ENCODE peak calls at places on chromosomes 4 and X, in six cellular contexts. W is GM23338, N is B cell, R is GM20000, F is astrocyte of the spinal cord, J is tibial nerve. A is an unnamed sample.

GRCh38 chrX:2910109-2910508 is 19.0 kb downstream of the ARSD start:
- DNase-seq in W (no peak), N (no peak), R (no peak), F (no peak), J (no peak), A (no peak)

GRCh38 chr4:1246111-1246881 is 2.6 kb downstream of the CTBP1 start:
- DNase-seq in W (no peak), N (peak; percentile 30), R (peak; percentile 42), F (no peak), J (no peak), A (no peak)

GRCh38 chr4:62544428-62544827 is 1344.3 kb downstream of the ADGRL3 start:
- DNase-seq in W (no peak), N (no peak), R (no peak), F (peak; percentile 4), J (no peak), A (no peak)

GRCh38 chr4:74189331-74190043 is 31.6 kb downstream of the MTHFD2L start:
- DNase-seq in W (peak; percentile 76), N (no peak), R (peak; percentile 34), F (peak; percentile 56), J (no peak), A (peak; percentile 10)

GRCh38 chr4:128471576-128471975 is 184.0 kb upstream of the PGRMC2 start:
- DNase-seq in W (no peak), N (no peak), R (no peak), F (no peak), J (no peak), A (no peak)

GRCh38 chrX:22351966-22352365 is 79.3 kb downstream of the CBLL2 start:
- DNase-seq in W (no peak), N (no peak), R (no peak), F (no peak), J (no peak), A (no peak)

GRCh38 chr4:111562811-111563210 is 582.4 kb upstream of the FAM241A start:
- DNase-seq in W (peak; percentile 8), N (no peak), R (no peak), F (peak; percentile 13), J (no peak), A (no peak)

GRCh38 chr4:7677799-7678301 is 243.1 kb upstream of the PSAPL1 start:
- DNase-seq in W (no peak), N (no peak), R (no peak), F (no peak), J (no peak), A (no peak)

GRCh38 chr4:105666693-105667092 is 41.8 kb downstream of the INTS12 start:
- DNase-seq in W (peak; percentile 47), N (no peak), R (peak; percentile 29), F (peak; percentile 18), J (no peak), A (no peak)

GRCh38 chr4:180710643-180711337 is 1532.4 kb upstream of the TENM3 start:
- DNase-seq in W (no peak), N (no peak), R (no peak), F (peak; percentile 40), J (no peak), A (no peak)

GRCh38 chrX:46903458-46904242 is 8.6 kb upstream of the JADE3 start:
- DNase-seq in W (peak; percentile 77), N (peak; percentile 72), R (peak; percentile 56), F (peak; percentile 67), J (peak; percentile 30), A (peak; percentile 63)

GRCh38 chrX:6184900-6185515 is 43.7 kb downstream of the NLGN4X start:
- DNase-seq in W (no peak), N (no peak), R (peak; percentile 6), F (peak; percentile 71), J (no peak), A (no peak)

GRCh38 chrX:69051901-69052300 is 113.4 kb downstream of the PJA1 start:
- DNase-seq in W (no peak), N (no peak), R (no peak), F (no peak), J (no peak), A (no peak)

GRCh38 chrX:119981286-119982070 is 37.9 kb upstream of the NKAP start:
- DNase-seq in W (peak; percentile 73), N (no peak), R (peak; percentile 32), F (no peak), J (no peak), A (peak; percentile 33)

GRCh38 chr4:145785391-145786008 is 105.6 kb downstream of the C4orf51 start:
- DNase-seq in W (no peak), N (no peak), R (no peak), F (peak; percentile 21), J (no peak), A (no peak)

GRCh38 chr4:121728798-121729226 is 32.0 kb upstream of the ANXA5 start:
- DNase-seq in W (no peak), N (no peak), R (no peak), F (peak; percentile 78), J (no peak), A (no peak)

GRCh38 chrX:152886716-152887115 is 11.2 kb upstream of the ZNF185 start:
- DNase-seq in W (no peak), N (no peak), R (no peak), F (no peak), J (no peak), A (no peak)

GRCh38 chr4:154332681-154333421 is 158.7 kb downstream of the DCHS2 start:
- DNase-seq in W (peak; percentile 94), N (peak; percentile 55), R (peak; percentile 12), F (no peak), J (no peak), A (peak; percentile 4)

GRCh38 chrX:152896450-152896849 is 1.4 kb upstream of the ZNF185 start:
- DNase-seq in W (no peak), N (no peak), R (no peak), F (no peak), J (no peak), A (no peak)

GRCh38 chr4:53365121-53365485 is 758 bp downstream of the SCFD2 start:
- DNase-seq in W (peak; percentile 19), N (no peak), R (no peak), F (peak; percentile 18), J (no peak), A (no peak)

GRCh38 chr4:38002451-38003071 is 42.4 kb downstream of the PTTG2 start:
- DNase-seq in W (peak; percentile 59), N (no peak), R (no peak), F (no peak), J (no peak), A (no peak)

GRCh38 chr4:165210566-165210965 is 3.2 kb downstream of the KLHL2 start:
- DNase-seq in W (no peak), N (no peak), R (no peak), F (no peak), J (no peak), A (no peak)

GRCh38 chr4:98996056-98996941 is 778 bp downstream of the METAP1 start:
- DNase-seq in W (peak; percentile 31), N (no peak), R (peak; percentile 42), F (peak; percentile 29), J (no peak), A (no peak)

GRCh38 chrX:20529301-20529700 is 262.6 kb upstream of the RPS6KA3 start:
- DNase-seq in W (no peak), N (no peak), R (no peak), F (no peak), J (no peak), A (no peak)

GRCh38 chrX:15854080-15854655 is 445 bp downstream of the AP1S2 start:
- DNase-seq in W (peak; percentile 54), N (peak; percentile 72), R (peak; percentile 57), F (no peak), J (peak; percentile 14), A (peak; percentile 85)

GRCh38 chr4:37232315-37232714 is 12.2 kb upstream of the NWD2 start:
- DNase-seq in W (no peak), N (no peak), R (no peak), F (no peak), J (no peak), A (no peak)

GRCh38 chrX:18874560-18875255 is 109.2 kb downstream of the PHKA2 start:
- DNase-seq in W (no peak), N (no peak), R (no peak), F (no peak), J (no peak), A (no peak)

GRCh38 chrX:18872621-18873020 is 111.3 kb downstream of the PHKA2 start:
- DNase-seq in W (no peak), N (no peak), R (no peak), F (no peak), J (no peak), A (no peak)

GRCh38 chrX:18871970-18872369 is 111.9 kb downstream of the PHKA2 start:
- DNase-seq in W (no peak), N (no peak), R (no peak), F (no peak), J (no peak), A (no peak)

GRCh38 chrX:18873836-18874235 is 110.1 kb downstream of the PHKA2 start:
- DNase-seq in W (no peak), N (no peak), R (no peak), F (no peak), J (no peak), A (no peak)

GRCh38 chrX:18873189-18873791 is 110.6 kb downstream of the PHKA2 start:
- DNase-seq in W (no peak), N (no peak), R (no peak), F (peak; percentile 78), J (no peak), A (no peak)
- TF ChIP-seq CTCF in W (no peak), N (no peak), R (no peak), F (no peak), J (no peak), A (no peak)

GRCh38 chrX:133938530-133938929 is 46.9 kb downstream of the GPC3 start:
- DNase-seq in W (no peak), N (no peak), R (no peak), F (no peak), J (no peak), A (no peak)
- TF ChIP-seq CTCF in W (no peak), N (no peak), R (no peak), F (no peak), J (no peak), A (no peak)

DNA sequence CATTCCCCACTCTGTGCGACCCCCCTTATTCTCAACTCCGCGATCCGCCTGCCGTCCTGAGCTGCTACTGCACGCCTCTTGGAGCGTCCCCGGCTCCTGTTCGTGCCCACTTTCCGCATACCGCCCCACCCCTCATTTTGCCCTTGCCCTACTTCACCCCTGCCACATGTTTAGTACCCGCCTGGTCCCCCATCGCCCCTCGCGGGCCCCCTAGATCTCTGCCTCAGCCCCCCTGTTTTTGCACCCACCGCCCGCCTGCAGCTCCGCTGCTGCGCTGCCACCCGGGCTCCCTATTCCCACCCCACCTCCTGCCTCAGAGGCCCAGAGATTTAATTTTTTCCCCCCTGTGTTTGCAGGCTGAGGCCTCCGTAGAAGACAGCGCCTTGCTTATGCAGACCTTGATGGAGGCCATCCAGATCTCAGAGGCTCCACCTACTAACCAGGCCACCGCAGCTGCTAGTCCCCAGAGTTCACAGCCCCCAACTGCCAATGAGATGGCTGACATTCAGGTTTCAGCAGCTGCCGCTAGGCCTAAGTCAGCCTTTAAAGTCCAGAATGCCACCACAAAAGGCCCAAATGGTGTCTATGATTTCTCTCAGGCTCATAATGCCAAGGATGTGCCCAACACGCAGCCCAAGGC is 1.4 kb downstream of the MAGED1 start:
- DNase-seq in W (peak; percentile 26), N (no peak), R (peak; percentile 20), F (peak; percentile 31), J (no peak), A (peak; percentile 20)
- TF ChIP-seq CTCF in W (no peak), N (peak; percentile 10), R (no peak), F (peak; percentile 10), J (no peak), A (no peak)

GRCh38 chrX:148555101-148555500 is 54.7 kb downstream of the AFF2 start:
- DNase-seq in W (no peak), N (no peak), R (no peak), F (no peak), J (no peak), A (no peak)

GRCh38 chrX:148556498-148556897 is 56.1 kb downstream of the AFF2 start:
- DNase-seq in W (no peak), N (no peak), R (no peak), F (no peak), J (no peak), A (no peak)

GRCh38 chrX:148552775-148553174 is 52.4 kb downstream of the AFF2 start:
- DNase-seq in W (peak; percentile 39), N (no peak), R (no peak), F (no peak), J (no peak), A (no peak)
- TF ChIP-seq CTCF in W (no peak), N (peak; percentile 36), R (no peak), F (peak; percentile 24), J (no peak), A (peak; percentile 10)